ENCODE peak calls at places on chromosome 1, in four cellular contexts. H, U, G and R are unnamed samples.

GRCh38 chr1:176206006-176206960 is 803 bp downstream of the COP1 start:
- DNase-seq in U (peak; percentile 65), G (peak; percentile 28), H (no peak), R (peak; percentile 63)

GRCh38 chr1:84569216-84569615 is 5.0 kb downstream of the CTBS start:
- DNase-seq in U (no peak), G (no peak), H (no peak), R (no peak)

GRCh38 chr1:38563985-38564735 is 295.4 kb downstream of the RRAGC start:
- DNase-seq in H (no peak), U (no peak), G (no peak), R (no peak)

GRCh38 chr1:169788402-169788801 is 6.3 kb downstream of the METTL18 start:
- DNase-seq in G (no peak), U (no peak), H (no peak), R (no peak)

GRCh38 chr1:27416387-27417111 is 24.1 kb downstream of the GPR3 start:
- DNase-seq in H (no peak), U (no peak), G (peak; percentile 73), R (no peak)

GRCh38 chr1:201573923-201574322 is 35.0 kb downstream of the NAV1 start:
- DNase-seq in H (no peak), G (no peak), U (no peak), R (peak; percentile 8)

GRCh38 chr1:33826711-33827110 is 37.2 kb upstream of the HMGB4 start:
- DNase-seq in U (no peak), H (no peak), G (no peak), R (no peak)

GRCh38 chr1:200468264-200469001 is 58.6 kb upstream of the ZNF281 start:
- DNase-seq in H (no peak), G (no peak), U (no peak), R (no peak)

GRCh38 chr1:67785847-67786753 is 47.2 kb downstream of the GNG12 start:
- DNase-seq in U (no peak), G (peak; percentile 54), H (no peak), R (no peak)

GRCh38 chr1:109763646-109764415 is at the start of gene EPS8L3:
- DNase-seq in H (peak; percentile 12), U (peak; percentile 56), G (no peak), R (peak; percentile 34)

GRCh38 chr1:55898191-55898590 is 681.2 kb downstream of the PLPP3 start:
- DNase-seq in H (no peak), U (no peak), G (peak; percentile 92), R (no peak)

GRCh38 chr1:11456970-11457369 is 22.0 kb upstream of the DISP3 start:
- DNase-seq in H (no peak), U (no peak), G (no peak), R (no peak)

GRCh38 chr1:168483531-168483930 is 60.3 kb downstream of the XCL2 start:
- DNase-seq in G (peak; percentile 39), U (no peak), H (no peak), R (no peak)

GRCh38 chr1:19329188-19329587 is 17.1 kb downstream of the SLC66A1 start:
- DNase-seq in U (no peak), G (no peak), H (no peak), R (no peak)

GRCh38 chr1:94658221-94658620 is 116.7 kb upstream of the F3 start:
- DNase-seq in H (peak; percentile 63), G (peak; percentile 28), U (no peak), R (no peak)
- H3K4me1 ChIP-seq in H (no peaks in the 10 kb centered on the region), G (peaks cover 6% of the 10 kb centered on the region), U (no peaks in the 10 kb centered on the region), R (peaks cover 7% of the 10 kb centered on the region)

GRCh38 chr1:156402621-156403020 is 33.6 kb downstream of the RHBG start:
- DNase-seq in H (no peak), U (no peak), G (no peak), R (no peak)
- H3K4me1 ChIP-seq in H (no peaks in the 10 kb centered on the region), U (no peaks in the 10 kb centered on the region), G (no peaks in the 10 kb centered on the region), R (no peaks in the 10 kb centered on the region)

GRCh38 chr1:89898695-89899470 is 78.1 kb downstream of the LRRC8D start:
- DNase-seq in H (no peak), G (no peak), U (no peak), R (no peak)
- H3K4me1 ChIP-seq in H (no peaks in the 10 kb centered on the region), G (peaks cover 11% of the 10 kb centered on the region), U (no peaks in the 10 kb centered on the region), R (peaks cover 1% of the 10 kb centered on the region)

DNA sequence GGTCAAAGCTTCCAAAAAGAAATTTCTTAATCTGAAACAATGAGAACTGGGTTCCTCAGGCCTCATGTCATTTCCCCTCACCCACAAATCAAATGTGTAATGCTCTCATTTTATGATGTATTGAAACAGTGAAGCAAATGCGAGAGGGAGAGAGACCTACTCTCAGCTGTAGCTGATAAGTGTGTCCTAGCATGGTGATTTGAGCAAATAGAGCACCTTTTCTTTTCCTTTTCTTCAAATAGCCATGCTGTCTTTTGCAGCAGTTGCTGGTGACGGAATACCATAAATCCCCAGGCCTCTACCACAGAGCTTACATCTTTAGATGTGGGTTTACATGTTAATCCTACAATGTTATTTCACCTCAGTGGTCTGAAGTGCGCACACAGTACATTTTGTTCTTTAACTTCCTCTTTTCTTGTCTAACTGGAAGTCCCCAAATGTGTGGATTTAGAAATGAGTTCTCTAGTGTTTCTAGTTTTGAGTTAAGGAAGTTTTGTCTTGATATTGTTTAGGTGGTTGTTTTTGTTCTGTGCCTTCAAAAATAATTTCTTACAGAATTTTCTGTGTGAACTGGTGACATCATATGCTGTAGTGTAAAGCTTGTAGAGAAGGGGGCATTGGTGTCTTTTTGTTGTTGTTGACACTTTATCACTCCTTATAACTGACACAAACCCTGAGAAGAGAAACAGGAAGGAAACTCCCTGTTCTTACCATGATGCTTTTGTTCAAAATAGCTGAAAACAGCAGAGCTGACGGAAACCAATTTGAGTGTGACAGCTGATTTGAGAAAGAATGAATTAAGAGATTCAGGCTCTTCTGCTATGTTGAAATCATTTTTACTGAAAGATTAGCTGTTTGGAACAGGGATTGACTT is 12.1 kb downstream of the SMAP2 start:
- DNase-seq in H (no peak), G (no peak), U (no peak), R (no peak)
- H3K4me1 ChIP-seq in H (peaks cover 7% of the 10 kb centered on the region), G (peaks cover 35% of the 10 kb centered on the region), U (peaks cover 13% of the 10 kb centered on the region), R (peaks cover 90% of the 10 kb centered on the region)

GRCh38 chr1:154992721-154993571 is 440 bp upstream of the LENEP start:
- DNase-seq in H (no peak), G (peak; percentile 59), U (no peak), R (peak; percentile 34)
- H3K4me1 ChIP-seq in H (no peaks in the 10 kb centered on the region), G (no peaks in the 10 kb centered on the region), U (no peaks in the 10 kb centered on the region), R (peaks cover 15% of the 10 kb centered on the region)

GRCh38 chr1:94302497-94302896 is 65.1 kb upstream of the ARHGAP29 start:
- DNase-seq in H (no peak), G (no peak), U (no peak), R (no peak)
- H3K4me1 ChIP-seq in H (peaks cover 33% of the 10 kb centered on the region), G (peaks cover 20% of the 10 kb centered on the region), U (no peaks in the 10 kb centered on the region), R (peaks cover 54% of the 10 kb centered on the region)

GRCh38 chr1:18304151-18304869 is 176.4 kb upstream of the KLHDC7A start:
- DNase-seq in H (no peak), G (no peak), U (no peak), R (no peak)
- H3K4me1 ChIP-seq in H (no peaks in the 10 kb centered on the region), G (no peaks in the 10 kb centered on the region), U (no peaks in the 10 kb centered on the region), R (no peaks in the 10 kb centered on the region)

GRCh38 chr1:89865498-89866385 is 44.9 kb downstream of the LRRC8D start:
- DNase-seq in G (peak; percentile 68), H (no peak), U (no peak), R (no peak)
- H3K4me1 ChIP-seq in G (peaks cover 4% of the 10 kb centered on the region), H (peaks cover 5% of the 10 kb centered on the region), U (no peaks in the 10 kb centered on the region), R (no peaks in the 10 kb centered on the region)

DNA sequence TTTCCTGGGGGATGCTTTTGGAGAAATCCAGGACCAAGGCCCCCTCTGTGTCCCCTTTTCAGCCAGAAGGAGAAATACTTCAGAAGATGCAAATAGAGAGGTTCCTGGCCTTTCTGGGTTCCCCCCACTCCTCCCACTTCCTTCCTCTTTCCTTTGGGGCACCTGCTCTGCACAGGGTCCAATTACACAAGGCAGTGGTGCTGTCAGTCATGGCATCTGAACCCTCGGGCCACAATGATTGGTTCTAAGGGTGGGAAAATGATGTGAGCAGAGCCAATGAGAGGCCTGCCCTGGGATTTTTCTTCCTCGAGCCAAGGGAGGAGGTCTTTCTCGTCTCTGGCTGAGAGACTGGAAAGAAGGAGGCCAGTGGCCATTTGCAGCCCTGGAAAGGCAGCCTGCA is 282.2 kb downstream of the NPHP4 start:
- DNase-seq in G (no peak), U (no peak), H (no peak), R (peak; percentile 8)
- H3K4me1 ChIP-seq in G (no peaks in the 10 kb centered on the region), U (no peaks in the 10 kb centered on the region), H (no peaks in the 10 kb centered on the region), R (no peaks in the 10 kb centered on the region)

DNA sequence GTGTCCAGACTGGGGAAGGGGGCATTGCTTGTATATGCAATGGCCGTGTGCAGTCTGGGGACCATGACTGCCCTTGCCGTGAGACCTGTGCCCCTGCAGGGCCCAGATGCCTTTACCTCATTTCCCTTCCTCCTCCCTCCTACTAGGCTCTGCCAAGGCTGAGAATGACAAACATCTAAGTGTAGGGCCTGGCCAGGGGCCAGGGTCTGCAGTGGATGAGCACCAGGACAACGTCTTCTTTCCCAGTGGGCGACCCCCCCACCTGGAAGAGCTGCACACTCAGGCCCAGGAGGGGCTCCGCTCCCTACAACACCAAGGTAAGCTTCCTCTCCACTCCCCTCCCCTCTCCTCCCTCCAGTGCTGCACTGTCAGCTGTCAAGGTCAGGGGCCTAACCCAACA is 49.5 kb downstream of the YARS1 start:
- DNase-seq in H (no peak), G (no peak), U (no peak), R (peak; percentile 40)
- H3K4me1 ChIP-seq in H (peaks cover 2% of the 10 kb centered on the region), G (peaks cover 8% of the 10 kb centered on the region), U (no peaks in the 10 kb centered on the region), R (peaks cover 54% of the 10 kb centered on the region)